ENCODE peak calls at places on chromosomes 12 and 14, in eight cellular contexts. A is NCI-H2081; L is stimulated activated CD4-positive, alpha-beta T cell treated with anti-CD3 and anti-CD28 coated beads, Interleukin-1b, Interleukin-23, amount 100 ng/mL, for 48 hours; K is BE2C; D is nephron progenitor cell; F is T-helper 17 cell; V is islet precursor cell; S is choroid plexus epithelial cell. M is an unnamed sample.

GRCh38 chr12:22286569-22286968 is 47.9 kb downstream of the ST8SIA1 start:
- DNase-seq in A (no peak), L (no peak), K (no peak), D (no peak), F (no peak), V (no peak), S (peak), M (peak)

GRCh38 chr14:104001003-104001402 is 58.7 kb upstream of the RD3L start:
- DNase-seq in A (no peak), L (no peak), K (peak), D (peak), F (no peak), V (peak), S (no peak), M (no peak)

GRCh38 chr12:68483592-68484373 is 126.9 kb upstream of the RAP1B start:
- DNase-seq in A (no peak), L (no peak), K (no peak), D (no peak), F (no peak), V (no peak), S (peak), M (peak)

GRCh38 chr12:8886515-8887284 is 27.6 kb upstream of the PHC1 start:
- DNase-seq in A (no peak), L (no peak), K (no peak), D (no peak), F (no peak), V (no peak), S (no peak), M (no peak)

GRCh38 chr12:57899010-57899662 is 42.2 kb upstream of the ATP23 start:
- DNase-seq in A (peak), L (peak), K (no peak), D (no peak), F (peak), V (no peak), S (peak), M (peak)

GRCh38 chr14:76101384-76101783 is 50.3 kb upstream of the GPATCH2L start:
- DNase-seq in A (no peak), L (no peak), K (no peak), D (no peak), F (no peak), V (no peak), S (peak), M (no peak)

GRCh38 chr14:45641541-45641940 is 388.5 kb upstream of the MIS18BP1 start:
- DNase-seq in A (peak), L (no peak), K (no peak), D (no peak), F (no peak), V (no peak), S (no peak), M (no peak)

GRCh38 chr12:122080149-122081107 is 1.9 kb downstream of the MLXIP start:
- DNase-seq in A (peak), L (no peak), K (peak), D (no peak), F (no peak), V (no peak), S (peak), M (peak)

GRCh38 chr12:68140576-68140975 is 19.0 kb downstream of the IFNG start:
- DNase-seq in A (peak), L (no peak), K (no peak), D (no peak), F (no peak), V (no peak), S (no peak), M (no peak)

M was measured in adipocyte.